ENCODE peak calls at places on chromosomes 7 and 10, in four cellular contexts. S, B, L and A are unnamed samples.

GRCh38 chr10:49740346-49741107 is 21.6 kb downstream of the OGDHL start:
- DNase-seq in S (no peak), B (no peak), L (peak), A (no peak)

GRCh38 chr10:43306899-43307298 is 40.0 kb upstream of the RASGEF1A start:
- DNase-seq in L (no peak), B (no peak), S (no peak), A (no peak)

GRCh38 chr7:107111196-107111595 is 57.6 kb upstream of the HBP1 start:
- DNase-seq in S (no peak), B (no peak), L (no peak), A (no peak)

GRCh38 chr7:132793474-132793873 is 217.2 kb upstream of the PLXNA4 start:
- DNase-seq in L (no peak), B (no peak), S (no peak), A (no peak)

GRCh38 chr7:20302866-20303265 is 27.8 kb upstream of the ITGB8 start:
- DNase-seq in L (no peak), B (no peak), S (no peak), A (no peak)

GRCh38 chr7:144023171-144023827 is 23.2 kb downstream of the OR6B1 start:
- DNase-seq in S (no peak), B (no peak), L (no peak), A (no peak)

GRCh38 chr7:5361446-5362155 is 62.0 kb downstream of the TNRC18 start:
- DNase-seq in S (no peak), B (no peak), L (no peak), A (no peak)

GRCh38 chr7:22565315-22565811 is 65.4 kb upstream of the STEAP1B start:
- DNase-seq in B (no peak), L (no peak), S (no peak), A (peak)

GRCh38 chr10:88115968-88116367 is 252.5 kb downstream of the PTEN start:
- DNase-seq in B (no peak), S (no peak), L (no peak), A (no peak)

GRCh38 chr10:49187950-49188761 is at the start of gene TMEM273:
- DNase-seq in B (peak), L (no peak), S (no peak), A (no peak)

GRCh38 chr7:107164092-107164491 is 4.7 kb upstream of the HBP1 start:
- DNase-seq in S (no peak), B (no peak), L (no peak), A (no peak)

GRCh38 chr7:28142650-28143049 is 37.9 kb downstream of the JAZF1 start:
- DNase-seq in S (no peak), L (no peak), B (peak), A (no peak)

GRCh38 chr7:73613954-73614735 is 10.2 kb downstream of the MLXIPL start:
- DNase-seq in L (no peak), S (peak), B (no peak), A (peak)

GRCh38 chr7:134777908-134778580 is 1.4 kb upstream of the CALD1 start:
- DNase-seq in B (no peak), L (no peak), S (no peak), A (peak)

GRCh38 chr7:5425507-5426225 is 2.0 kb upstream of the TNRC18 start:
- DNase-seq in B (peak), L (peak), S (peak), A (peak)

GRCh38 chr10:86198271-86198670 is 168.3 kb downstream of the GRID1 start:
- DNase-seq in S (no peak), L (no peak), B (no peak), A (no peak)

GRCh38 chr7:28155964-28156363 is 24.6 kb downstream of the JAZF1 start:
- DNase-seq in B (no peak), S (no peak), L (no peak), A (no peak)

GRCh38 chr7:77657427-77658331 is 38.6 kb upstream of the RSBN1L start:
- DNase-seq in L (no peak), S (peak), B (no peak), A (no peak)

GRCh38 chr7:98365863-98366561 is 34.9 kb downstream of the BAIAP2L1 start:
- DNase-seq in B (no peak), L (no peak), S (no peak), A (no peak)

GRCh38 chr7:13856012-13856411 is 133.5 kb downstream of the ETV1 start:
- DNase-seq in S (no peak), L (no peak), B (no peak), A (no peak)

GRCh38 chr10:117096559-117097201 is 41.4 kb downstream of the VAX1 start:
- DNase-seq in B (no peak), L (no peak), S (no peak), A (peak)

GRCh38 chr7:21702303-21702702 is 159.5 kb downstream of the DNAH11 start:
- DNase-seq in S (no peak), B (no peak), L (no peak), A (peak)

GRCh38 chr7:731440-732085 is 4.5 kb upstream of the PRKAR1B start:
- DNase-seq in L (no peak), S (no peak), B (no peak), A (no peak)

GRCh38 chr10:63132651-63133055 is 475 bp upstream of the NRBF2 start:
- DNase-seq in B (no peak), S (no peak), L (no peak), A (no peak)

GRCh38 chr10:4383683-4384082 is 442.3 kb upstream of the AKR1E2 start:
- DNase-seq in B (no peak), S (no peak), L (no peak), A (no peak)

GRCh38 chr7:151611041-151611440 is 91.3 kb upstream of the RHEB start:
- DNase-seq in L (no peak), S (no peak), B (no peak), A (no peak)

GRCh38 chr10:110918633-110919348 is at the start of gene BBIP1:
- DNase-seq in B (peak), S (peak), L (no peak), A (peak)

GRCh38 chr7:1144269-1144771 is 15.7 kb downstream of the ZFAND2A start:
- DNase-seq in S (no peak), B (no peak), L (no peak), A (no peak)

GRCh38 chr10:100009793-100010676 is at the start of gene DNMBP:
- DNase-seq in B (peak), L (peak), S (peak), A (peak)

GRCh38 chr7:138958026-138958956 is 22.9 kb downstream of the KIAA1549 start:
- DNase-seq in S (no peak), L (no peak), B (no peak), A (no peak)

GRCh38 chr7:42858570-42858969 is 53.3 kb downstream of the C7orf25 start:
- DNase-seq in B (no peak), L (no peak), S (no peak), A (no peak)

GRCh38 chr7:3188946-3189345 is 112.1 kb upstream of the SDK1 start:
- DNase-seq in L (no peak), B (no peak), S (no peak), A (no peak)